ENCODE peak calls at places on chromosome 13, in ten cellular contexts. G is naive thymus-derived CD8-positive, alpha-beta T cell; A is IMR-90; V is heart left ventricle; W is HEK293T; U is neural crest cell; T is cardiac fibroblast; I is GM19239; M is activated B cell treated with CpG ODN at 0.5 μM for 24 hours; X is cardiac muscle cell. B is an unnamed sample.
A peak's percentile ranks its signal among the peaks of the same experiment; 100 is the strongest.

GRCh38 chr13:111469916-111470506 is 149.6 kb downstream of the TEX29 start:
- DNase-seq in G (no peak), A (no peak), V (no peak), W (no peak), U (no peak), T (no peak), I (no peak), M (no peak), X (no peak), B (no peak)

GRCh38 chr13:51674276-51674675 is 90.0 kb downstream of the WDFY2 start:
- DNase-seq in G (no peak), A (no peak), V (no peak), W (no peak), U (no peak), T (no peak), I (no peak), M (no peak), X (no peak), B (no peak)

GRCh38 chr13:79462895-79463294 is 18.1 kb upstream of the NDFIP2 start:
- DNase-seq in G (no peak), A (no peak), V (no peak), W (no peak), U (no peak), T (no peak), I (no peak), M (no peak), X (no peak), B (no peak)

GRCh38 chr13:95176611-95177259 is 124.5 kb downstream of the ABCC4 start:
- DNase-seq in G (no peak), A (peak; percentile 36), V (no peak), W (no peak), U (no peak), T (no peak), I (no peak), M (no peak), X (peak; percentile 58), B (no peak)

GRCh38 chr13:111909501-111909900 is 157.4 kb upstream of the SOX1 start:
- DNase-seq in G (no peak), A (no peak), V (peak; percentile 4), W (no peak), U (no peak), T (no peak), I (no peak), M (no peak), X (no peak), B (no peak)

GRCh38 chr13:48043789-48044503 is 6.4 kb downstream of the NUDT15 start:
- DNase-seq in G (no peak), A (peak; percentile 73), V (no peak), W (no peak), U (no peak), T (peak; percentile 71), I (no peak), M (no peak), X (peak; percentile 61), B (no peak)

GRCh38 chr13:77580748-77581147 is 45.2 kb downstream of the SCEL start:
- DNase-seq in G (no peak), A (no peak), V (no peak), W (no peak), U (no peak), T (no peak), I (no peak), M (no peak), X (no peak), B (no peak)

GRCh38 chr13:67117010-67117550 is 113.1 kb downstream of the PCDH9 start:
- DNase-seq in G (no peak), A (no peak), V (no peak), W (no peak), U (no peak), T (no peak), I (no peak), M (no peak), X (peak; percentile 49), B (no peak)

GRCh38 chr13:94707400-94708021 is 4.8 kb downstream of the SOX21 start:
- DNase-seq in G (no peak), A (no peak), V (no peak), W (peak; percentile 70), U (peak; percentile 60), T (no peak), I (no peak), M (no peak), X (no peak), B (no peak)

GRCh38 chr13:57640582-57640981 is 9.0 kb downstream of the PCDH17 start:
- DNase-seq in G (no peak), A (no peak), V (no peak), W (no peak), U (no peak), T (peak; percentile 12), I (no peak), M (no peak), X (peak; percentile 13), B (no peak)

GRCh38 chr13:95540848-95541247 is 11.7 kb upstream of the CLDN10 start:
- DNase-seq in G (no peak), A (no peak), V (peak; percentile 54), W (no peak), U (no peak), T (no peak), I (no peak), M (no peak), X (no peak), B (no peak)

GRCh38 chr13:111519041-111519440 is 198.6 kb downstream of the TEX29 start:
- DNase-seq in G (no peak), A (no peak), V (no peak), W (no peak), U (no peak), T (no peak), I (no peak), M (no peak), X (no peak), B (no peak)

GRCh38 chr13:113110852-113111315 is 5.3 kb downstream of the F7 start:
- DNase-seq in G (no peak), A (no peak), V (no peak), W (no peak), U (no peak), T (no peak), I (no peak), M (no peak), X (no peak), B (no peak)

GRCh38 chr13:93715866-93716265 is 489.3 kb downstream of the GPC6 start:
- DNase-seq in G (no peak), A (peak; percentile 59), V (no peak), W (no peak), U (no peak), T (peak; percentile 24), I (no peak), M (no peak), X (no peak), B (no peak)

GRCh38 chr13:113448885-113449692 is 4.2 kb downstream of the ADPRHL1 start:
- DNase-seq in G (peak; percentile 46), A (no peak), V (no peak), W (peak; percentile 61), U (no peak), T (peak; percentile 22), I (no peak), M (no peak), X (no peak), B (peak; percentile 29)

GRCh38 chr13:44230736-44231135 is 142.9 kb upstream of the SERP2 start:
- DNase-seq in G (no peak), A (no peak), V (no peak), W (no peak), U (no peak), T (peak; percentile 77), I (no peak), M (no peak), X (peak; percentile 15), B (no peak)

GRCh38 chr13:95420501-95420900 is 119.2 kb upstream of the ABCC4 start:
- DNase-seq in G (no peak), A (no peak), V (no peak), W (no peak), U (no peak), T (no peak), I (no peak), M (no peak), X (no peak), B (no peak)

GRCh38 chr13:44660050-44660449 is 83.9 kb upstream of the TSC22D1 start:
- DNase-seq in G (no peak), A (no peak), V (no peak), W (no peak), U (no peak), T (no peak), I (no peak), M (no peak), X (no peak), B (no peak)

GRCh38 chr13:23087884-23088283 is 92.9 kb upstream of the SGCG start:
- DNase-seq in G (no peak), A (peak; percentile 20), V (no peak), W (peak; percentile 31), U (peak; percentile 9), T (peak; percentile 22), I (peak; percentile 23), M (no peak), X (peak; percentile 33), B (no peak)

GRCh38 chr13:98778749-98779148 is 26.3 kb upstream of the SLC15A1 start:
- DNase-seq in G (no peak), A (no peak), V (no peak), W (no peak), U (no peak), T (peak; percentile 52), I (no peak), M (no peak), X (peak; percentile 31), B (no peak)